ENCODE peak calls at places on chromosome 13, in eight cellular contexts. X, I, Y, R, U, F, H and Z are unnamed samples.

GRCh38 chr13:73861136-73861535 is 273.1 kb downstream of the KLF12 start:
- DNase-seq in Y (no peak), U (no peak), R (no peak), X (no peak), H (no peak), F (no peak), I (no peak), Z (no peak)

GRCh38 chr13:53206455-53206854 is 177.8 kb downstream of the OLFM4 start:
- DNase-seq in U (no peak), X (no peak), Y (no peak), H (no peak), R (no peak), F (no peak), I (no peak), Z (no peak)

GRCh38 chr13:86193281-86193680 is 394.1 kb upstream of the SLITRK6 start:
- DNase-seq in F (no peak), X (no peak), U (no peak), H (no peak), Y (no peak), R (no peak), I (no peak), Z (no peak)

GRCh38 chr13:21240586-21240985 is 64.1 kb downstream of the MRPL57 start:
- DNase-seq in H (no peak), X (no peak), Y (no peak), I (no peak), U (no peak), R (no peak), F (no peak), Z (no peak)

GRCh38 chr13:84481958-84482357 is 599.7 kb upstream of the SLITRK1 start:
- DNase-seq in X (no peak), U (no peak), F (no peak), Y (no peak), H (no peak), I (no peak), R (no peak), Z (no peak)

GRCh38 chr13:50460366-50460765 is 383.1 kb downstream of the DLEU7 start:
- DNase-seq in Y (no peak), F (no peak), I (no peak), U (no peak), H (no peak), R (no peak), X (no peak), Z (no peak)

GRCh38 chr13:39347926-39348901 is 254.8 kb downstream of the LHFPL6 start:
- DNase-seq in F (no peak), H (no peak), Y (no peak), R (no peak), I (no peak), U (no peak), X (no peak), Z (no peak)

GRCh38 chr13:43572601-43573360 is 214.0 kb downstream of the ENOX1 start:
- DNase-seq in H (no peak), F (no peak), X (no peak), U (no peak), I (no peak), Y (no peak), R (no peak), Z (no peak)

GRCh38 chr13:83333614-83334388 is 548.5 kb downstream of the SLITRK1 start:
- DNase-seq in R (no peak), X (no peak), F (no peak), U (no peak), I (no peak), H (no peak), Y (no peak), Z (no peak)

GRCh38 chr13:41639955-41640780 is 182.8 kb downstream of the RGCC start:
- DNase-seq in U (no peak), R (no peak), Y (no peak), I (no peak), H (no peak), X (no peak), F (no peak), Z (no peak)

GRCh38 chr13:79228972-79229371 is 177.1 kb downstream of the RBM26 start:
- DNase-seq in R (no peak), I (no peak), X (no peak), Y (no peak), H (no peak), U (no peak), F (no peak), Z (no peak)

GRCh38 chr13:52158629-52159158 is 703 bp downstream of the NEK3 start:
- DNase-seq in X (no peak), H (no peak), U (no peak), F (peak), I (peak), Y (no peak), R (no peak), Z (no peak)

GRCh38 chr13:111393221-111393790 is 72.9 kb downstream of the TEX29 start:
- DNase-seq in R (no peak), F (no peak), H (no peak), I (no peak), X (no peak), U (no peak), Y (no peak), Z (no peak)

GRCh38 chr13:100808330-100808729 is 133.7 kb upstream of the TMTC4 start:
- DNase-seq in F (no peak), Y (no peak), X (no peak), R (no peak), U (no peak), H (no peak), I (no peak), Z (no peak)

GRCh38 chr13:73158851-73159250 is 100.0 kb downstream of the KLF5 start:
- DNase-seq in F (no peak), I (no peak), R (no peak), Y (no peak), X (no peak), H (no peak), U (no peak), Z (no peak)

GRCh38 chr13:95030948-95031347 is 270.3 kb downstream of the ABCC4 start:
- DNase-seq in X (no peak), R (no peak), F (no peak), H (no peak), U (no peak), Y (no peak), I (no peak), Z (no peak)

GRCh38 chr13:40120288-40120687 is 464.8 kb downstream of the COG6 start:
- DNase-seq in F (no peak), R (no peak), I (no peak), U (no peak), X (no peak), Y (no peak), H (no peak), Z (no peak)

GRCh38 chr13:104408733-104409132 is 1342.5 kb upstream of the SLC10A2 start:
- DNase-seq in I (no peak), F (no peak), H (no peak), R (no peak), U (no peak), Y (no peak), X (no peak), Z (no peak)

GRCh38 chr13:32432856-32433255 is 4.9 kb upstream of the N4BP2L1 start:
- DNase-seq in R (no peak), U (no peak), I (no peak), H (no peak), X (no peak), F (no peak), Y (no peak), Z (no peak)

GRCh38 chr13:27012482-27013197 is 159.0 kb downstream of the USP12 start:
- DNase-seq in X (no peak), U (no peak), I (no peak), F (no peak), H (no peak), R (no peak), Y (no peak), Z (no peak)

GRCh38 chr13:99154064-99154463 is 46.6 kb upstream of the UBAC2 start:
- DNase-seq in F (no peak), U (no peak), R (no peak), X (no peak), H (no peak), I (no peak), Y (no peak), Z (no peak)

GRCh38 chr13:27117158-27117557 is 54.5 kb downstream of the USP12 start:
- DNase-seq in Y (no peak), R (no peak), U (no peak), F (no peak), H (no peak), X (no peak), I (no peak), Z (no peak)

GRCh38 chr13:33355470-33355869 is 69.9 kb upstream of the STARD13 start:
- DNase-seq in R (no peak), Y (no peak), F (no peak), H (no peak), U (no peak), X (no peak), I (no peak), Z (no peak)

GRCh38 chr13:44188257-44188656 is 185.4 kb upstream of the SERP2 start:
- DNase-seq in R (no peak), F (no peak), U (no peak), H (no peak), I (no peak), X (no peak), Y (no peak), Z (no peak)

GRCh38 chr13:27022571-27023311 is 148.9 kb downstream of the USP12 start:
- DNase-seq in F (peak), H (no peak), Y (no peak), I (no peak), U (no peak), X (no peak), R (no peak), Z (peak)

GRCh38 chr13:83691966-83692365 is 190.3 kb downstream of the SLITRK1 start:
- DNase-seq in F (no peak), R (no peak), Y (no peak), I (no peak), X (no peak), U (no peak), H (no peak), Z (no peak)

GRCh38 chr13:106520205-106521004 is 15.1 kb downstream of the EFNB2 start:
- DNase-seq in F (no peak), Y (no peak), U (no peak), H (no peak), R (no peak), X (no peak), I (no peak), Z (no peak)

GRCh38 chr13:112724788-112725345 is 35.0 kb downstream of the ATP11A start:
- DNase-seq in R (no peak), F (no peak), I (no peak), U (no peak), H (no peak), X (no peak), Y (no peak), Z (peak)

GRCh38 chr13:89061821-89062220 is 1390.7 kb downstream of the SLITRK5 start:
- DNase-seq in R (no peak), H (no peak), U (no peak), Y (no peak), I (no peak), F (no peak), X (no peak), Z (no peak)

GRCh38 chr13:73210218-73210883 is 151.5 kb downstream of the KLF5 start:
- DNase-seq in U (no peak), R (no peak), X (no peak), Y (no peak), H (no peak), I (no peak), F (no peak), Z (no peak)

GRCh38 chr13:51818276-51818675 is 14.3 kb upstream of the DHRS12 start:
- DNase-seq in H (no peak), Y (no peak), U (no peak), I (no peak), X (no peak), F (no peak), R (no peak), Z (no peak)

GRCh38 chr13:102203718-102204117 is 198.1 kb downstream of the FGF14 start:
- DNase-seq in Y (no peak), F (no peak), X (no peak), U (no peak), I (no peak), H (no peak), R (no peak), Z (no peak)

GRCh38 chr13:73521291-73521626 is 462.5 kb downstream of the KLF5 start:
- DNase-seq in H (no peak), F (no peak), Y (no peak), U (no peak), X (peak), I (no peak), R (no peak), Z (no peak)

GRCh38 chr13:39765801-39766463 is 110.5 kb downstream of the COG6 start:
- DNase-seq in I (no peak), Y (no peak), H (no peak), F (peak), U (peak), R (peak), X (peak), Z (no peak)